ENCODE peak calls at places on chromosomes 7 and 10, in ten cellular contexts. G is D341Med; K is cardiac muscle cell; R is activated T-helper 1 cell treated with anti-CD3 and anti-CD28 coated beads, Interleukin-12 subunit alpha, Interleukin-12 subunit beta, Interleukin-2, Interleukin-4 antibody, amounts not matched to agents 30 ng/mL and 10 ng/mL and 1 ng/mL, durations not matched to agents 14 hours and 24 hours and 36 hours; Z is fibroblast of gingiva; X is pancreas; D is epithelial cell of proximal tubule; W is PC-3; M is HuH-7.5; C is activated naive CD4-positive, alpha-beta T cell treated with anti-CD3 and anti-CD28 coated beads for 36 hours. U is an unnamed sample.

GRCh38 chr7:142088022-142088714 is 23.4 kb upstream of the MGAM2 start:
- DNase-seq in W (no peak), K (no peak), R (no peak), Z (no peak), M (no peak), X (peak), G (peak), D (no peak), C (no peak), U (peak)

GRCh38 chr7:108078156-108078781 is 51.9 kb downstream of the LAMB4 start:
- DNase-seq in D (no peak), R (no peak), K (no peak), Z (no peak), X (no peak), W (no peak), G (no peak), C (no peak), M (no peak), U (peak)

GRCh38 chr7:76286842-76287403 is 15.6 kb upstream of the HSPB1 start:
- DNase-seq in X (no peak), M (no peak), R (no peak), D (no peak), G (no peak), C (no peak), Z (no peak), K (no peak), W (no peak), U (no peak)

GRCh38 chr7:20383351-20383750 is 52.7 kb downstream of the ITGB8 start:
- DNase-seq in R (no peak), G (no peak), D (no peak), X (no peak), C (no peak), Z (no peak), W (peak), K (no peak), M (no peak), U (peak)

GRCh38 chr7:3683886-3684539 is 383.0 kb downstream of the SDK1 start:
- DNase-seq in R (no peak), D (no peak), W (no peak), K (no peak), Z (no peak), X (no peak), M (no peak), C (no peak), G (no peak), U (no peak)

GRCh38 chr10:64463406-64463805 is 942.2 kb downstream of the REEP3 start:
- DNase-seq in Z (no peak), X (no peak), C (no peak), M (no peak), D (peak), G (no peak), W (no peak), K (no peak), R (no peak), U (no peak)

GRCh38 chr10:103493911-103494877 is 689 bp downstream of the NEURL1 start:
- DNase-seq in X (peak), R (peak), G (peak), M (peak), W (no peak), C (peak), K (peak), Z (no peak), D (no peak), U (peak)

GRCh38 chr7:151938550-151938949 is 17.7 kb upstream of the GALNTL5 start:
- DNase-seq in D (no peak), K (no peak), C (no peak), W (no peak), G (no peak), X (no peak), R (no peak), M (no peak), Z (no peak), U (no peak)

GRCh38 chr10:94112321-94112720 is 118.6 kb downstream of the PLCE1 start:
- DNase-seq in G (no peak), W (no peak), Z (no peak), D (no peak), X (no peak), C (no peak), M (no peak), K (no peak), R (no peak), U (no peak)

U was measured in GM23248.